ENCODE peak calls at places on chromosome 20, in four cellular contexts. One of them, this sample, is unnamed.

GRCh38 chr20:38896009-38896594 is 30.1 kb upstream of the FAM83D start:
- DNase-seq in H9: no peak
- DNase-seq in IMR-90: no peak
- DNase-seq in H1: no peak
- DNase-seq in this sample: no peak

GRCh38 chr20:34180460-34181108 is 60.6 kb upstream of the ASIP start:
- DNase-seq in H9: no peak
- DNase-seq in IMR-90: no peak
- DNase-seq in H1: no peak
- DNase-seq in this sample: no peak

GRCh38 chr20:10784337-10785183 is 110.8 kb upstream of the JAG1 start:
- DNase-seq in H9: no peak
- DNase-seq in IMR-90: no peak
- DNase-seq in H1: no peak
- DNase-seq in this sample: peak; percentile 77

GRCh38 chr20:23666189-23666588 is 22.6 kb downstream of the CST4 start:
- DNase-seq in H9: no peak
- DNase-seq in IMR-90: no peak
- DNase-seq in H1: no peak
- DNase-seq in this sample: peak; percentile 45

GRCh38 chr20:62665153-62665754 is 23.0 kb downstream of the SLCO4A1 start:
- DNase-seq in H9: no peak
- DNase-seq in IMR-90: no peak
- DNase-seq in H1: no peak
- DNase-seq in this sample: no peak

GRCh38 chr20:58508762-58509395 is 6.3 kb downstream of the APCDD1L start:
- DNase-seq in H9: no peak
- DNase-seq in IMR-90: no peak
- DNase-seq in H1: no peak
- DNase-seq in this sample: no peak

GRCh38 chr20:58697867-58698703 is 5.5 kb downstream of the NPEPL1 start:
- DNase-seq in H9: peak; percentile 17
- DNase-seq in IMR-90: no peak
- DNase-seq in H1: no peak
- DNase-seq in this sample: no peak

GRCh38 chr20:45863543-45864470 is 6.4 kb downstream of the ZSWIM3 start:
- DNase-seq in H9: no peak
- DNase-seq in IMR-90: no peak
- DNase-seq in H1: no peak
- DNase-seq in this sample: no peak

GRCh38 chr20:4160761-4161305 is 145.5 kb upstream of the RNF24 start:
- DNase-seq in H9: no peak
- DNase-seq in IMR-90: peak; percentile 54
- DNase-seq in H1: no peak
- DNase-seq in this sample: no peak

GRCh38 chr20:60206259-60206658 is 248.0 kb downstream of the CDH26 start:
- DNase-seq in H9: peak; percentile 76
- DNase-seq in IMR-90: peak; percentile 49
- DNase-seq in H1: no peak
- DNase-seq in this sample: peak; percentile 88

GRCh38 chr20:7693761-7694160 is 246.5 kb downstream of the HAO1 start:
- DNase-seq in H9: no peak
- DNase-seq in IMR-90: no peak
- DNase-seq in H1: no peak
- DNase-seq in this sample: no peak

GRCh38 chr20:51628533-51629398 is 86.2 kb upstream of the NFATC2 start:
- DNase-seq in H9: no peak
- DNase-seq in IMR-90: peak; percentile 86
- DNase-seq in H1: no peak
- DNase-seq in this sample: no peak

GRCh38 chr20:8639112-8639778 is 429.6 kb upstream of the PLCB4 start:
- DNase-seq in H9: no peak
- DNase-seq in IMR-90: no peak
- DNase-seq in H1: no peak
- DNase-seq in this sample: peak; percentile 82

GRCh38 chr20:23918101-23918862 is 38.7 kb upstream of the CST5 start:
- DNase-seq in H9: no peak
- DNase-seq in IMR-90: no peak
- DNase-seq in H1: no peak
- DNase-seq in this sample: no peak

GRCh38 chr20:45781391-45781931 is 10.2 kb downstream of the WFDC3 start:
- DNase-seq in H9: no peak
- DNase-seq in IMR-90: peak; percentile 95
- DNase-seq in H1: no peak
- DNase-seq in this sample: no peak

GRCh38 chr20:49750611-49751396 is 37.1 kb upstream of the B4GALT5 start:
- DNase-seq in H9: no peak
- DNase-seq in IMR-90: no peak
- DNase-seq in H1: no peak
- DNase-seq in this sample: no peak

GRCh38 chr20:62499758-62500236 is 24.0 kb upstream of the GATA5 start:
- DNase-seq in H9: no peak
- DNase-seq in IMR-90: no peak
- DNase-seq in H1: no peak
- DNase-seq in this sample: no peak

GRCh38 chr20:5488823-5489222 is 172.1 kb upstream of the PROKR2 start:
- DNase-seq in H9: no peak
- DNase-seq in IMR-90: no peak
- DNase-seq in H1: no peak
- DNase-seq in this sample: no peak

GRCh38 chr20:49115565-49115964 is 69.5 kb downstream of the CSE1L start:
- DNase-seq in H9: no peak
- DNase-seq in IMR-90: peak; percentile 72
- DNase-seq in H1: no peak
- DNase-seq in this sample: no peak

GRCh38 chr20:59483481-59483880 is 120.9 kb upstream of the PHACTR3 start:
- DNase-seq in H9: no peak
- DNase-seq in IMR-90: no peak
- DNase-seq in H1: no peak
- DNase-seq in this sample: no peak

GRCh38 chr20:44204156-44204831 is 6.3 kb downstream of the OSER1 start:
- DNase-seq in H9: no peak
- DNase-seq in IMR-90: peak; percentile 96
- DNase-seq in H1: no peak
- DNase-seq in this sample: no peak

GRCh38 chr20:31638317-31638716 is 605 bp downstream of the COX4I2 start:
- DNase-seq in H9: no peak
- DNase-seq in IMR-90: no peak
- DNase-seq in H1: no peak
- DNase-seq in this sample: no peak

GRCh38 chr20:31637660-31638059 is at the start of gene COX4I2:
- DNase-seq in H9: peak; percentile 40
- DNase-seq in IMR-90: no peak
- DNase-seq in H1: no peak
- DNase-seq in this sample: no peak

GRCh38 chr20:31640259-31640658 is 2.5 kb downstream of the COX4I2 start:
- DNase-seq in H9: no peak
- DNase-seq in IMR-90: no peak
- DNase-seq in H1: no peak
- DNase-seq in this sample: no peak

GRCh38 chr20:31641391-31641790 is 3.7 kb downstream of the COX4I2 start:
- DNase-seq in H9: no peak
- DNase-seq in IMR-90: no peak
- DNase-seq in H1: no peak
- DNase-seq in this sample: no peak

DNA sequence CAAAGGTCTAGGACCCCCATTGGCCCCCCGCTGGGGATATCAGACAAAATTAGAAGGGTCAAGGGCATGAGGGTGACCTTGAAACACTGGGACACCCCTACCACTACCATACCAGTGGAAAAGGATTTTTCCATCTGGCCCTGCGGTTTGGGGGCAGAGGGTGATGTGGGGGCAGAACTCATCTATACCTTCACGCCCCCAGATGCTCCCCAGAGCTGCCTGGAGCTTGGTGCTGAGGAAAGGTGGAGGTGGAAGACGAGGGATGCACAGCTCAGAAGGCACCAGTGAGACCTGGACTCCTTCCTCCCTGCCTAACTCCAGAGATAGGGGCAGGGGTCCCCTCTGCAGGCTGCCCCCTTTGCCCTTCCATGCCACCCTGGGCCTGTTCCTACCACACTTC is 1.1 kb downstream of the COX4I2 start:
- DNase-seq in H9: no peak
- DNase-seq in IMR-90: no peak
- DNase-seq in H1: no peak
- DNase-seq in this sample: no peak
- H4K8ac ChIP-seq in H9: no peak overlapping the region
- H4K8ac ChIP-seq in IMR-90: no peak overlapping the region
- H4K8ac ChIP-seq in H1: no peak overlapping the region
- H4K8ac ChIP-seq in this sample: no peak overlapping the region

DNA sequence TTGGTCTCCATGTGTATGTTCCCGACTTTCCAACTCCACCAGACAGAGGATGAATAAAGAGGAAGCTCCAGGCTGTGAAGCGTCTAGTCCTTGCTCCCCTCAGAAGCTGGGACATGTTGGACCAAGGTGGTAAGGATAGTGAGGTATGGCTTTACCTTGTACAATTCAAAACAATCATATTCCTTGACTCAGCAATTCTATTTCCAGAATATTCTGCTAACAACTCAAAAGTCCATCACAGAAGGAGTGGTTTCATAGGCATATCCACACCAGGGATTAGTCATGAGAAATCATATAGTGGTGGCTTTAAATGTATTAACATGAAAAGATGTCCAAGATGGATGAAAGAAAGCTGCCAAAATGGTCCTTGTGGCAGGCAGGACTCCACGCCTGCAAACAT is 19.8 kb downstream of the FKBP1A start:
- DNase-seq in H9: no peak
- DNase-seq in IMR-90: no peak
- DNase-seq in H1: no peak
- DNase-seq in this sample: no peak
- H4K5ac ChIP-seq in H9: no peak overlapping the region
- H4K5ac ChIP-seq in IMR-90: no peak overlapping the region
- H4K5ac ChIP-seq in H1: no peak overlapping the region
- H4K5ac ChIP-seq in this sample: no peak overlapping the region

DNA sequence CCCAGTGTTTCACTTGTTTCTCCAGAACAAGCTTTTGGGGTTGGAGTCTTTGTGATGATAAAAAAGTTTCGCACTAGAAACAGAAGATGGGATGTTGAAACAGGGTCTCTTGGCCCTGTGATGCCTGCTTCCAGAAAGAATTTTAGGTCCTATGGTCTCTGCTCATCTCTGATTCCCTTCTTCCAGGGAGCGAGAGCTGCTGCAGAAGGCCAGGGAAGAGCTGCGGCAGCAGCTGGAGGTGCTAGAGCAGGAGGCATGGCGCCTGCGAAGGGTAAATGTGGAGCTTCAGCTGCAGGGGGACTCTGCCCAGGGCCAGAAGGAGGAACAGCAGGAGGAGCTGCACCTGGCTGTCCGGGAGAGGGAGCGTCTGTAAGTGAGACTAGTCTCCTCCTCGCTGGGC is 18.3 kb downstream of the CEP250 start:
- DNase-seq in H9: no peak
- DNase-seq in IMR-90: no peak
- DNase-seq in H1: no peak
- DNase-seq in this sample: no peak
- H4K8ac ChIP-seq in H9: no peak overlapping the region
- H4K8ac ChIP-seq in IMR-90: no peak overlapping the region
- H4K8ac ChIP-seq in H1: no peak overlapping the region
- H4K8ac ChIP-seq in this sample: no peak overlapping the region

DNA sequence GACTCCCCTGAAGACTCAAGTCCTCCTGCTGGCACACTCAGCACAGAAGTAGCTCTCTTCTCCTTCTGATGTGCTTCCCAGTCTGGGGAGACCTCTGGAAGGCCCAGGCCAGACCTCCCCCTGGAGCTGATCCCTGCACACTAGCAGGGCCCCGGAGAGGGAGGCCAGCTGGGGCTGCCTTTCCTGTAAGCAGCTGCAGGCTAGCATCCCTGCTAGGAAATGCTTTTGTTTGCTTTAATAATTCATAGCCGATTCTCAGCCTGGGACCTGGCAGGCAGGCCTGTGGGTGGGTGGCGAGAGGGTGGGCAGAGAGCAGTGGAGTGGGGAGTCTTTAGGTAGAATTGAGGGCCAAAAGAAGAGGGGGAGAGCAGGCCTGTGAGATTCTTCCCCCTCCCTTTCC is 5.2 kb downstream of the EBF4 start:
- DNase-seq in H9: no peak
- DNase-seq in IMR-90: no peak
- DNase-seq in H1: no peak
- DNase-seq in this sample: no peak
- H4K5ac ChIP-seq in H9: no peak overlapping the region
- H4K5ac ChIP-seq in IMR-90: no peak overlapping the region
- H4K5ac ChIP-seq in H1: no peak overlapping the region
- H4K5ac ChIP-seq in this sample: no peak overlapping the region

This sample was measured in mesendoderm.